ENCODE peak calls at places on chromosomes 4 and X, in eight cellular contexts. D is anterior cingulate cortex; N is activated CD8-positive, alpha-beta memory T cell treated with anti-CD3 and anti-CD28 coated beads for 48 hours; R is erythroblast; P is activated naive CD4-positive, alpha-beta T cell treated with anti-CD3 and anti-CD28 coated beads, Interleukin-2, amount 10 ng/mL, durations not matched to agents 7 days and 5 days; T is RWPE1; J is keratinocyte; V is RPMI7951. X is an unnamed sample.

GRCh38 chr4:156837625-156838345 is 133.8 kb downstream of the PDGFC start:
- DNase-seq in P (no peak), D (no peak), N (no peak), V (no peak), J (no peak), R (no peak), T (no peak), X (no peak)

GRCh38 chr4:132386130-132386529 is 763.0 kb upstream of the PCDH10 start:
- DNase-seq in T (no peak), D (no peak), N (no peak), V (no peak), P (no peak), R (no peak), J (no peak), X (no peak)

GRCh38 chrX:153926863-153927685 is 1.0 kb upstream of the ARHGAP4 start:
- DNase-seq in V (peak; percentile 72), P (peak; percentile 85), N (no peak), R (peak; percentile 35), T (no peak), D (no peak), J (no peak), X (peak; percentile 71)

GRCh38 chrX:123962006-123962485 is 540 bp downstream of the STAG2 start:
- DNase-seq in V (no peak), N (no peak), T (no peak), D (peak; percentile 9), R (no peak), P (no peak), J (no peak), X (no peak)

GRCh38 chr4:143514432-143514831 is 930 bp downstream of the SMARCA5 start:
- DNase-seq in R (peak; percentile 90), V (peak; percentile 46), D (peak; percentile 7), N (peak; percentile 2), J (no peak), T (peak; percentile 24), P (peak; percentile 39), X (no peak)

GRCh38 chr4:54384152-54384551 is 155.1 kb downstream of the PDGFRA start:
- DNase-seq in T (no peak), R (no peak), J (no peak), N (no peak), D (no peak), P (no peak), V (no peak), X (no peak)

GRCh38 chrX:31071725-31072124 is at the start of gene FTHL17:
- DNase-seq in V (no peak), T (no peak), N (no peak), J (no peak), P (no peak), D (no peak), R (no peak), X (no peak)

GRCh38 chr4:40682298-40683101 is 52.8 kb upstream of the RBM47 start:
- DNase-seq in T (no peak), D (no peak), J (no peak), P (no peak), V (peak; percentile 9), N (no peak), R (no peak), X (no peak)

GRCh38 chr4:122668241-122668640 is 47.4 kb upstream of the IL21 start:
- DNase-seq in R (no peak), P (no peak), D (no peak), V (peak; percentile 62), T (peak; percentile 26), J (peak; percentile 26), N (no peak), X (no peak)

GRCh38 chr4:74964311-74964710 is 31.4 kb downstream of the PARM1 start:
- DNase-seq in R (no peak), J (no peak), P (no peak), D (no peak), V (no peak), N (no peak), T (no peak), X (no peak)

GRCh38 chr4:88592600-88593448 is 544 bp downstream of the HERC3 start:
- DNase-seq in R (peak; percentile 87), T (peak; percentile 86), D (peak; percentile 45), N (peak; percentile 54), V (peak; percentile 76), J (peak; percentile 79), P (peak; percentile 86), X (peak; percentile 30)

GRCh38 chr4:22515145-22515887 is 550 bp downstream of the ADGRA3 start:
- DNase-seq in D (peak; percentile 11), T (peak; percentile 74), V (peak; percentile 71), N (peak; percentile 14), J (no peak), P (peak; percentile 44), R (peak; percentile 74), X (no peak)

GRCh38 chr4:25477251-25477650 is 100.2 kb downstream of the ANAPC4 start:
- DNase-seq in N (no peak), R (no peak), D (no peak), T (no peak), P (no peak), J (no peak), V (no peak), X (no peak)

GRCh38 chr4:149409186-149410056 is 406.2 kb downstream of the IQCM start:
- DNase-seq in P (no peak), V (peak; percentile 94), N (no peak), T (peak; percentile 73), R (no peak), J (peak; percentile 44), D (no peak), X (no peak)

GRCh38 chrX:135513140-135513535 is 7.3 kb upstream of the INTS6L start:
- DNase-seq in R (no peak), P (no peak), N (no peak), D (no peak), J (no peak), T (no peak), V (peak; percentile 21), X (no peak)

GRCh38 chr4:2716236-2716635 is 39.9 kb downstream of the TNIP2 start:
- DNase-seq in R (no peak), P (no peak), D (no peak), V (no peak), N (no peak), J (no peak), T (no peak), X (no peak)

GRCh38 chrX:8730812-8731578 is 942 bp downstream of the ANOS1 start:
- DNase-seq in J (no peak), T (no peak), P (no peak), D (no peak), R (no peak), V (no peak), N (no peak), X (no peak)

GRCh38 chr4:167775374-167775773 is 317.0 kb upstream of the ANXA10 start:
- DNase-seq in D (no peak), J (no peak), N (no peak), T (peak; percentile 2), R (no peak), P (no peak), V (no peak), X (no peak)

GRCh38 chr4:83212041-83212851 is 72.4 kb downstream of the COQ2 start:
- DNase-seq in T (peak; percentile 49), J (peak; percentile 62), R (no peak), V (no peak), N (no peak), D (no peak), P (peak; percentile 83), X (peak; percentile 23)

GRCh38 chrX:71627588-71628404 is 9.5 kb upstream of the CXCR3 start:
- DNase-seq in J (no peak), V (no peak), D (no peak), R (no peak), T (no peak), N (no peak), P (no peak), X (no peak)

GRCh38 chr4:30620711-30621110 is 99.5 kb upstream of the PCDH7 start:
- DNase-seq in V (no peak), D (no peak), T (no peak), J (no peak), N (no peak), R (no peak), P (no peak), X (no peak)

X was measured in DMS153.